ENCODE peak calls at places on chromosome X, in four cellular contexts. I is tibial nerve, A is A549, D is ovary. T is an unnamed sample.

GRCh38 chrX:154411981-154412340 is 622 bp downstream of the TAFAZZIN start:
- DNase-seq in I (peak), A (peak), D (peak), T (peak)

GRCh38 chrX:12825801-12826200 is 34.6 kb downstream of the PRPS2 start:
- DNase-seq in I (no peak), A (no peak), D (no peak), T (no peak)

GRCh38 chrX:67544281-67544680 is 460 bp downstream of the AR start:
- DNase-seq in I (no peak), A (peak), D (peak), T (peak)

GRCh38 chrX:102745513-102746133 is 25.1 kb downstream of the GPRASP3 start:
- DNase-seq in I (no peak), A (no peak), D (peak), T (no peak)

GRCh38 chrX:67684136-67684535 is 140.3 kb downstream of the AR start:
- DNase-seq in I (no peak), A (no peak), D (no peak), T (no peak)

GRCh38 chrX:132795211-132795610 is 163.2 kb downstream of the HS6ST2 start:
- DNase-seq in I (no peak), A (no peak), D (no peak), T (no peak)

GRCh38 chrX:30713061-30713525 is 59.9 kb downstream of the GK start:
- DNase-seq in I (peak), A (peak), D (no peak), T (peak)

GRCh38 chrX:68807818-68808217 is 21.0 kb upstream of the EFNB1 start:
- DNase-seq in I (no peak), A (peak), D (no peak), T (no peak)

GRCh38 chrX:82127228-82128123 is 925.6 kb downstream of the SH3BGRL start:
- DNase-seq in I (no peak), A (no peak), D (no peak), T (no peak)

GRCh38 chrX:49269768-49270248 is at the start of gene PPP1R3F:
- DNase-seq in I (no peak), A (no peak), D (no peak), T (no peak)

GRCh38 chrX:11579856-11580595 is 85.7 kb downstream of the ARHGAP6 start:
- DNase-seq in I (no peak), A (no peak), D (no peak), T (no peak)

GRCh38 chrX:47644557-47645091 is 5.7 kb downstream of the ELK1 start:
- DNase-seq in I (no peak), A (peak), D (no peak), T (no peak)

GRCh38 chrX:19659929-19660328 is 144.6 kb upstream of the MAP3K15 start:
- DNase-seq in I (no peak), A (peak), D (no peak), T (no peak)

GRCh38 chrX:41085883-41086626 is 810 bp downstream of the USP9X start:
- DNase-seq in I (peak), A (peak), D (peak), T (peak)

GRCh38 chrX:41084360-41085104 is 713 bp upstream of the USP9X start:
- DNase-seq in I (peak), A (peak), D (peak), T (peak)

GRCh38 chrX:41085105-41085882 is at the start of gene USP9X:
- DNase-seq in I (peak), A (peak), D (peak), T (peak)

GRCh38 chrX:41086627-41086932 is 1.3 kb downstream of the USP9X start:
- DNase-seq in I (peak), A (no peak), D (no peak), T (no peak)

GRCh38 chrX:41087219-41087618 is 2.0 kb downstream of the USP9X start:
- DNase-seq in I (no peak), A (no peak), D (no peak), T (no peak)
- TF ChIP-seq POLR2A in I (no peak), A (no peak), D (no peak), T (no peak)

DNA sequence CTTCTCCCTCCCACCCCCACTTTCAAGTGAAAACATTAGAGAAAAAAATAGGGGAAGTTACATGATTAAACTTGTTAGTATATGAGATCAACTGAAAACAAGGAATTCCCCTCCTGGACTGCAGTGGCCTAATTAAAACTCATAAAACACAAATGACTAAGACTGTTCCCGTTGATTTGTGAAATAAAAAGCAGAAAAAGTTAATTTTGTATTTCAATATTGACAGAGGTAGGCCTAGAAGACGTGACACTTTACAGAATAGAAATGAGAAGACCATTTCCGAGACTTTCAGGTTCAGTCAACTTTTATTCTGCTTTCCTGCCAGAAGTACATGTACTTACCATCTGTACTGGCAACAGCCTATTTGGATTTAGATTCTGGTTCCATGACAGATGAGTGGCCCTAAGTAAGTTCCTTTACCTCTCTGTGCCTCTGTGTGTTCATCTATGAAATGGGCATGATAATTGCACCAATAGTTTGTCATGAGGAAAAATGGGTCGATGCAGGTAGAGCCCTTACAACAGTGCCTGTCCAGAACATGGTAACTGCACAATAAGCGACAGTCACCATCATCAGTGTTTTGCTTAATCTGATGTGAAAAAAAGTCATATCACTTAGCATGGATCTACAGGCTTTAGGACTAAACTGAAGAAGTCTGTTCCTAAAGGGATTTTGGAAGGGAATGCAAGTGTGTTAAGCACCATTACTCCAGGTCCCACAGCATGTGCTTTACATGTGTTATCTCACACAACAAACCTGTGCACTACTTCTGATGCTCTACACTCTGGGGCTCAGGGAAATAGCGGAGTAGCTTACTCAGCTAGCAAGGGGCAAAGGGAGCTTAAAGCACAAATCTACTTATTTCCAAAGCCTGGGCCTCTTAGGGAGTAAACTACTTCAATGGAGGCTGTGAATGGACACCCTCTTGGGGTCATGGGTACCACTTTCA is 562.3 kb upstream of the DIPK2B start:
- DNase-seq in I (no peak), A (no peak), D (no peak), T (no peak)
- TF ChIP-seq EP300 in I (no peak), A (no peak), D (no peak), T (no peak)

GRCh38 chrX:153157450-153157849 is 21.6 kb upstream of the MAGEA1 start:
- DNase-seq in I (no peak), A (no peak), D (no peak), T (no peak)

GRCh38 chrX:153153516-153153915 is 25.6 kb upstream of the MAGEA1 start:
- DNase-seq in I (no peak), A (no peak), D (no peak), T (no peak)

GRCh38 chrX:153161952-153162351 is 17.1 kb upstream of the MAGEA1 start:
- DNase-seq in I (no peak), A (no peak), D (no peak), T (no peak)

GRCh38 chrX:153158319-153158718 is 20.8 kb upstream of the MAGEA1 start:
- DNase-seq in I (no peak), A (no peak), D (no peak), T (no peak)
- TF ChIP-seq POLR2A in I (no peak), A (no peak), D (no peak), T (no peak)

DNA sequence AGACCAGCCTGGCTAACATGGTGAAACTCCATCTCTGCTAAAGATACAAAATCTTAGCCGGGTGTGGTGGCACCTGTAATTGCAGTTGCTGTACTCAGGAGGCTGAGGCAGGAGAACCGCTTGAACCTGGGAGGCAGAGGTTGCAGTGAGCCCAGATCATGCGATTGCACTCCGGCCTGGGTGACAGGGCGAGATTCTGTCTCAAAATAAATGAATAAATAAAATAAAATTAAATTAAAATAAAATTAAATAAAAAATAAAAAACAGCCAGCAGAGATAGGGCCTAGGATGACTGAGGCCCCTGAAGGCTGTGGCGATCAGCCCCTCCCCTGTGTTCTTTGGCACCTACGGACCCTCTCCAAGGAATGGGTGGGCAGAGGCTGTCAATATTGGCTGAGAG is 22.8 kb upstream of the IL3RA start:
- DNase-seq in I (no peak), A (no peak), D (no peak), T (no peak)
- TF ChIP-seq EP300 in I (no peak), A (no peak), D (no peak), T (no peak)

T was measured in stomach.